ENCODE peak calls at places on chromosome 6, in four cellular contexts. E, X, S and P are unnamed samples.

GRCh38 chr6:111211411-111212030 is 124.2 kb downstream of the SLC16A10 start:
- DNase-seq in E (no peak), S (no peak), X (no peak), P (no peak)

GRCh38 chr6:105733556-105734162 is 330.8 kb upstream of the PREP start:
- DNase-seq in E (peak), X (no peak), S (no peak), P (peak)

GRCh38 chr6:27591660-27592059 is 118.8 kb upstream of the ZNF184 start:
- DNase-seq in X (no peak), S (no peak), E (peak), P (peak)

GRCh38 chr6:108452725-108453195 is 108.0 kb upstream of the FOXO3 start:
- DNase-seq in E (peak), X (no peak), S (no peak), P (peak)

GRCh38 chr6:35477551-35478179 is 9.5 kb downstream of the RPL10A start:
- DNase-seq in X (no peak), S (no peak), E (no peak), P (no peak)

GRCh38 chr6:125236536-125237327 is 65.0 kb downstream of the HDDC2 start:
- DNase-seq in E (peak), S (no peak), X (no peak), P (peak)

GRCh38 chr6:83417880-83418663 is 12.8 kb downstream of the ME1 start:
- DNase-seq in S (no peak), E (peak), X (no peak), P (peak)

GRCh38 chr6:144346719-144347446 is 61.7 kb downstream of the UTRN start:
- DNase-seq in S (no peak), X (no peak), E (peak), P (peak)

GRCh38 chr6:7647504-7647903 is 57.5 kb downstream of the SNRNP48 start:
- DNase-seq in S (no peak), E (no peak), X (no peak), P (no peak)

GRCh38 chr6:132021552-132022375 is 70.6 kb upstream of the CCN2 start:
- DNase-seq in S (no peak), E (no peak), X (no peak), P (no peak)

GRCh38 chr6:167660944-167661343 is 165.8 kb upstream of the AFDN start:
- DNase-seq in S (no peak), E (no peak), X (no peak), P (no peak)

GRCh38 chr6:134707342-134707982 is 242.4 kb downstream of the ALDH8A1 start:
- DNase-seq in E (peak), S (no peak), X (no peak), P (peak)

GRCh38 chr6:126805861-126806260 is 312.6 kb upstream of the RSPO3 start:
- DNase-seq in E (no peak), X (no peak), S (no peak), P (no peak)

GRCh38 chr6:109440325-109441068 is at the start of the genes PPIL6 and SMPD2:
- DNase-seq in E (peak), X (peak), S (peak), P (peak)

GRCh38 chr6:71056656-71057055 is 99.8 kb upstream of the B3GAT2 start:
- DNase-seq in E (no peak), S (no peak), X (no peak), P (no peak)

GRCh38 chr6:9140181-9140580 is 704.8 kb upstream of the SLC35B3 start:
- DNase-seq in E (peak), X (no peak), S (peak), P (no peak)

GRCh38 chr6:128065072-128065471 is 164.2 kb upstream of the THEMIS start:
- DNase-seq in E (peak), X (no peak), S (no peak), P (no peak)

GRCh38 chr6:73180718-73181619 is 44.3 kb downstream of the KHDC1L start:
- DNase-seq in E (peak), S (no peak), X (no peak), P (peak)

GRCh38 chr6:24861934-24862333 is 63.2 kb upstream of the ARMH2 start:
- DNase-seq in E (no peak), S (no peak), X (no peak), P (no peak)

GRCh38 chr6:157432861-157433260 is 51.9 kb downstream of the ZDHHC14 start:
- DNase-seq in S (no peak), X (no peak), E (no peak), P (no peak)

GRCh38 chr6:18328549-18328922 is 58.6 kb upstream of the RNF144B start:
- DNase-seq in E (no peak), S (no peak), X (no peak), P (no peak)

GRCh38 chr6:167472876-167473275 is 148.0 kb downstream of the TTLL2 start:
- DNase-seq in X (no peak), E (no peak), S (no peak), P (no peak)

GRCh38 chr6:1606533-1607235 is 3.0 kb upstream of the FOXC1 start:
- DNase-seq in X (peak), S (peak), E (no peak), P (no peak)

GRCh38 chr6:70415247-70415646 is 1.9 kb downstream of the FAM135A start:
- DNase-seq in S (no peak), E (no peak), X (no peak), P (no peak)

GRCh38 chr6:103797738-103798137 is 1062.0 kb downstream of the HACE1 start:
- DNase-seq in S (no peak), E (no peak), X (no peak), P (peak)

GRCh38 chr6:14037402-14038277 is 79.9 kb upstream of the CD83 start:
- DNase-seq in E (peak), S (no peak), X (no peak), P (peak)

GRCh38 chr6:144055121-144055931 is 40.0 kb downstream of the SF3B5 start:
- DNase-seq in E (no peak), S (no peak), X (no peak), P (no peak)

GRCh38 chr6:43216200-43216599 is 13.1 kb downstream of the DNPH1 start:
- DNase-seq in S (no peak), E (no peak), X (peak), P (no peak)

GRCh38 chr6:3290501-3291211 is 31.9 kb downstream of the PSMG4 start:
- DNase-seq in E (no peak), S (no peak), X (peak), P (no peak)

DNA sequence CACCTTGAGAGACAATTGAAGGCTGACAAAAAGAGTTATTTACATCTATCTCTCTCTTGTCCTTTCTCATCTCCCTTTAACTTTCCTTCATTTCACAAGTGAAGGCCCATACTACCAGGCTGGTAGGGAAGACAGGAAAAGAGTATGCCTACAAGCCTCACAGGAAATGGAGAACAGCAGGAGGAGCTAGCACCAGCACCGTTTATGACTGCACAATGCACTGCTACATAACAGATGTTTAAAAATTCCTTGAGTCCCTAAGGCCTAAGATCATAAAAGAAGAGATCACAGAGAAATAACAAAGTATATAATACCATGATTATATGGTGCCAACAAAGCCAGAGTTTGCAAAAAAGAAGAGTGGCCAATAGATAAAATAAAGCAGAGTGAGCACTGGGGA is 194.8 kb downstream of the UNC5CL start:
- DNase-seq in S (no peak), E (no peak), X (no peak), P (no peak)
- H3K4me3 ChIP-seq in S (no peak), E (no peak), X (no peak), P (no peak)

DNA sequence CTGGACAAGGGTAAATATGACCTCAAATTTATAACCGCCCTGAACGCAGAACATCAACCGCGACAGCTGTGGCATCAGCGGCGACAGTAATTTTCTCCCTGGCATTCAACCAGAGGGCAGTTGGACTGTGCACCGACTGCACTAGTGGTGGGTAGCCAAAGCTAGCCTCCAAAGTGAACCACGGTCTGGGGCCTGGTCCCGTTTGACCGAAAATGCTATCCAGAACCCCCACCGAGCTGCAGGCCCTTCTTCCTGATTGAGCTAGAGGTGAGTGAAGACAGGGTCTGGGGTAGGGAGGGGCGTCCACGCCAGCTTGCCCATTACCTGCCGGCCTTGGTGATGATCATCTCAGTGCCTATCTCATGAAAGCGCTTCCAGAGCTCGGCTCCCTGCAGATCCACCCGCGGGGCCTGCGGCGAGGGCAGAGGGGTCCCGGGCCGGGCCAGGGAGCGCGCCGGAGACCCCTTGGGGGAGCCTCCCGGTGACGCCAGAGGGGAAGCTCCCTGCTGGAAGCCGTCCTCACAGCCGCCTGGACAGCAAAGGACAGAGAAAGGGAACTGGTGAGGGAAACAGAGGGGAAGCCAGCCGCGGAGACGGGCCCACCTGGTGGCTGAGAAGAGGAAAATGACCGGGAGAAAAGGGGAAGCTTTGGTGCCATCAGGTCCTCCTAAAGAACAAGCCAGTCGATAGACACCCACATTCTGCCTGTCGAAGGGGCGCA is 2.0 kb downstream of the TBX18 start:
- DNase-seq in S (no peak), E (no peak), X (peak), P (peak)
- TF ChIP-seq CTCF in S (no peak), E (peak), X (no peak), P (peak)

GRCh38 chr6:51299649-51300380 is 481.1 kb downstream of the TFAP2B start:
- DNase-seq in X (no peak), S (no peak), E (no peak), P (no peak)
- H3K4me3 ChIP-seq in X (no peak), S (no peak), E (no peak), P (no peak)

GRCh38 chr6:140061422-140062041 is 687.1 kb upstream of the CITED2 start:
- DNase-seq in S (no peak), X (no peak), E (no peak), P (no peak)
- TF ChIP-seq CTCF in S (no peak), X (no peak), E (no peak), P (no peak)

DNA sequence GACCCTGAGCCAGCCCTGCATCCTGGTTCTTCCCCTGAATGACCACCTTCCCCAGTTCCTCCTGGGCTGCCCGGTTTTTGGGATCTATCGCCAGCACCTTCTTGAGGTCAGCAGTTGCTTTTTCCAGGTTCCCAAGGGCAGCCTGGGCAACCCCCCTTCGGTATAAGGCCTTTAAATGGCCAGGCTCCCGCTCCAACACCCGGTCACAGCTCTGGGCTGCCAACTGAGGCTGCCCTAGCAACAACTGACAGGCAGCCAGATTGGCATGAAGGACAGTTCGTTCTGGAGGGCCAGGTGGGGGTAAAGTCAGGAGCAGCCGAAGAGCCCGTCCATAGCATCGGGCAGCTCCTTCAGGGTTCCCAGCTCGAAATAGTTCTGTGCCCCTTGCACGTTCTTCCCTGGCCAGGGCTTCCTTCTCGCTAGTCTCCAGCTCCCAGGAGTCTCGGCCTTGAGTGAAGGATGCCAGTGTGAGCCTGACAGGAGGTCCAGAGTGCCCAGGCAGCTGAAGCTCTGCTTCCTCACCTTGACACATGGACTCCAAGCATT is 778 bp upstream of the ATF6B start:
- DNase-seq in E (no peak), S (no peak), X (peak), P (no peak)
- H3K4me3 ChIP-seq in E (no peak), S (peak), X (peak), P (peak)

GRCh38 chr6:22349528-22349927 is 52.7 kb upstream of the PRL start:
- DNase-seq in E (no peak), X (no peak), S (no peak), P (no peak)

GRCh38 chr6:22349051-22349450 is 52.2 kb upstream of the PRL start:
- DNase-seq in X (no peak), E (no peak), S (no peak), P (no peak)

DNA sequence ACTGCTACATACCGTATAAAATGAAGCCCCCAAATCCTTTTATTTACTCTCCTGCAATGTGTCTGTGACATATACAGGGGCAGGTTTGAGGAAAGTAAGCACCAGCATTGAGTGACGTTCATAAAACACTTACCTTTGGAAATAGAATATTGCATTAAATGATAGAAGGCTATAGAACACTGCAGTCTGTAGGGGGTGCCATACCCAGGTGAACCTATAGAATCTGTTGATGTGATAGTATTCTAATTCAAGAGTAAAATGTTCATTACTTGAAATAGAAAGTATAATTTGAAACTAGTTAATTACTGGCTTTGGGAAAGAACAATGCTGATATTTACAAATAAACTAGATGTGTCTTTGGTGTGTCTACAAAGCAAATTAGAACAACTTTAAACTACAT is 47.0 kb upstream of the PRL start:
- DNase-seq in X (no peak), S (no peak), E (no peak), P (no peak)
- TF ChIP-seq CTCF in X (no peak), S (no peak), E (peak), P (peak)

DNA sequence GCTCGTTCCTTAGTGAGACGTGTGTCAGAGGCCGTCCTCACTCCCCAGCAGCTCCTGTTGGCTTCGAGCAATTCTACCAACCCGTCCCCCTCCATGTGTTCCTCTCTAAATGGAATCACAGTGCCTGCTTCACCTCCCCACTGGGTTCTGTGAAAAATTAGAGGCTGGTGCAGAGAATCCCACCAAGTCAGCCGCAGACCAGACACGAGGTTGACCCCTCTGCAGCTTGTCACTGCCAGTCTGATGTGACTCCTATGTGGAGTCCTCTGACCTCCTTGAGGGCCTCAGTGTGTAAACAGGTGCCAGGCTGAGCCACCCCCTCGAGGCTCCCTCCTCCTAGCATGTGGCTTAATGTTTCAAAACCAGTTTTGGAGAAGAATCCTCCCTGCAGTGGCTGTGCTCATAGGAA is 12.6 kb upstream of the IRF4 start:
- DNase-seq in E (no peak), X (no peak), S (peak), P (no peak)
- H3K4me3 ChIP-seq in E (no peak), X (no peak), S (no peak), P (no peak)